ENCODE peak calls at places on chromosomes 13 and 19, in four cellular contexts. E is GM23338; Z is astrocyte of the spinal cord; Y is CD4-positive, CD25-positive, alpha-beta regulatory T cell. H is an unnamed sample.
A peak's percentile ranks its signal among the peaks of the same experiment; 100 is the strongest.

GRCh38 chr19:40714519-40715299 is 2.0 kb downstream of the COQ8B start:
- DNase-seq in E (peak; percentile 98), Z (peak; percentile 95), Y (peak; percentile 94), H (peak; percentile 91)

GRCh38 chr13:89783221-89783755 is 1564.2 kb upstream of the MIR17HG start:
- DNase-seq in E (no peak), Z (no peak), Y (no peak), H (no peak)

GRCh38 chr19:289651-290538 is 1.3 kb downstream of the PLPP2 start:
- DNase-seq in E (peak; percentile 87), Z (peak; percentile 65), Y (peak; percentile 44), H (no peak)

GRCh38 chr19:58409010-58409790 is 751 bp downstream of the ZNF584 start:
- DNase-seq in E (peak; percentile 37), Z (no peak), Y (no peak), H (peak; percentile 45)

GRCh38 chr19:51531349-51532315 is at the start of gene SIGLEC6:
- DNase-seq in E (peak; percentile 65), Z (no peak), Y (peak; percentile 4), H (peak; percentile 24)

GRCh38 chr13:113981611-113982295 is 7.9 kb upstream of the C13orf46 start:
- DNase-seq in E (no peak), Z (no peak), Y (no peak), H (no peak)

GRCh38 chr13:79222427-79223205 is 183.4 kb downstream of the RBM26 start:
- DNase-seq in E (no peak), Z (no peak), Y (no peak), H (no peak)

GRCh38 chr13:99980201-99981114 is 1.1 kb upstream of the ZIC2 start:
- DNase-seq in E (peak; percentile 85), Z (peak; percentile 88), Y (peak; percentile 67), H (peak; percentile 39)

GRCh38 chr13:29454931-29455481 is 140.5 kb downstream of the SLC7A1 start:
- DNase-seq in E (peak; percentile 63), Z (no peak), Y (peak; percentile 2), H (no peak)

H was measured in amygdala.